ENCODE peak calls at places on chromosomes 2 and 18, in six cellular contexts. F, H, R, S, N and V are unnamed samples.

GRCh38 chr18:69388222-69388621 is 12.5 kb upstream of the DOK6 start:
- DNase-seq in F (no peak), H (no peak), R (no peak), S (no peak), N (no peak), V (no peak)

GRCh38 chr2:1769703-1770422 is 25.5 kb upstream of the PXDN start:
- DNase-seq in F (peak), H (peak), R (peak), S (no peak), N (peak), V (peak)

GRCh38 chr2:173580869-173581268 is 226.2 kb downstream of the CDCA7 start:
- DNase-seq in F (no peak), H (no peak), R (no peak), S (no peak), N (no peak), V (no peak)

GRCh38 chr18:47150029-47150823 is at the start of gene HDHD2:
- DNase-seq in F (peak), H (peak), R (peak), S (no peak), N (peak), V (peak)

GRCh38 chr2:161223139-161223732 is 63.0 kb downstream of the TANK start:
- DNase-seq in F (peak), H (peak), R (peak), S (no peak), N (peak), V (no peak)

GRCh38 chr18:59988098-59988706 is 88.4 kb downstream of the PMAIP1 start:
- DNase-seq in F (peak), H (peak), R (peak), S (no peak), N (peak), V (peak)

GRCh38 chr2:64750001-64750816 is 96.5 kb upstream of the SERTAD2 start:
- DNase-seq in F (peak), H (peak), R (peak), S (no peak), N (no peak), V (peak)

GRCh38 chr2:214699236-214699635 is 110.2 kb downstream of the BARD1 start:
- DNase-seq in F (no peak), H (no peak), R (peak), S (no peak), N (no peak), V (no peak)

GRCh38 chr2:70523996-70524965 is 29.3 kb downstream of the TGFA start:
- DNase-seq in F (peak), H (no peak), R (peak), S (no peak), N (peak), V (no peak)

GRCh38 chr2:23611839-23612238 is 226.9 kb downstream of the KLHL29 start:
- DNase-seq in F (no peak), H (no peak), R (no peak), S (no peak), N (no peak), V (no peak)

GRCh38 chr2:56229397-56230060 is 45.7 kb downstream of the CCDC85A start:
- DNase-seq in F (no peak), H (no peak), R (no peak), S (no peak), N (no peak), V (no peak)

GRCh38 chr2:108594982-108595464 is 60.8 kb downstream of the LIMS1 start:
- DNase-seq in F (peak), H (peak), R (peak), S (no peak), N (peak), V (no peak)

GRCh38 chr2:227817940-227818568 is 4.4 kb downstream of the CCL20 start:
- DNase-seq in F (peak), H (no peak), R (peak), S (peak), N (peak), V (no peak)

GRCh38 chr2:195657634-195658540 is 861 bp downstream of the SLC39A10 start:
- DNase-seq in F (peak), H (peak), R (peak), S (no peak), N (peak), V (peak)

GRCh38 chr2:191878576-191879298 is 31.8 kb upstream of the CAVIN2 start:
- DNase-seq in F (peak), H (no peak), R (peak), S (no peak), N (no peak), V (no peak)

GRCh38 chr2:6946722-6947121 is 29.5 kb downstream of the RNF144A start:
- DNase-seq in F (peak), H (no peak), R (peak), S (no peak), N (no peak), V (no peak)

GRCh38 chr2:187985923-187986322 is 305.8 kb upstream of the GULP1 start:
- DNase-seq in F (no peak), H (no peak), R (peak), S (no peak), N (no peak), V (no peak)

GRCh38 chr18:22544626-22545025 is 126.9 kb upstream of the CTAGE1 start:
- DNase-seq in F (no peak), H (no peak), R (no peak), S (no peak), N (no peak), V (no peak)

GRCh38 chr2:40218679-40219078 is 233.2 kb downstream of the SLC8A1 start:
- DNase-seq in F (no peak), H (no peak), R (no peak), S (no peak), N (no peak), V (no peak)

GRCh38 chr2:195658541-195658890 is 1.5 kb downstream of the SLC39A10 start:
- DNase-seq in F (peak), H (no peak), R (peak), S (no peak), N (peak), V (no peak)

GRCh38 chr2:28993211-28993960 is 12.3 kb downstream of the TOGARAM2 start:
- DNase-seq in F (peak), H (no peak), R (no peak), S (no peak), N (no peak), V (no peak)

GRCh38 chr2:38706846-38707345 is 41.0 kb downstream of the GALM start:
- DNase-seq in F (no peak), H (no peak), R (no peak), S (no peak), N (no peak), V (no peak)

GRCh38 chr2:154439156-154439555 is 259.3 kb upstream of the KCNJ3 start:
- DNase-seq in F (no peak), H (no peak), R (no peak), S (no peak), N (peak), V (no peak)

GRCh38 chr2:168801961-168802824 is at the start of gene NOSTRIN:
- DNase-seq in F (peak), H (peak), R (peak), S (no peak), N (peak), V (no peak)

GRCh38 chr2:189177441-189177840 is 2.1 kb downstream of the COL5A2 start:
- DNase-seq in F (no peak), H (no peak), R (no peak), S (no peak), N (no peak), V (no peak)

GRCh38 chr2:69774984-69775982 is 33.3 kb downstream of the ANXA4 start:
- DNase-seq in F (no peak), H (no peak), R (no peak), S (no peak), N (no peak), V (no peak)

GRCh38 chr2:66364495-66364992 is 70.4 kb upstream of the MEIS1 start:
- DNase-seq in F (no peak), H (no peak), R (peak), S (no peak), N (no peak), V (no peak)
- TF ChIP-seq BHLHE40 in F (no peak), H (no peak), R (no peak), S (no peak), N (no peak), V (no peak)

GRCh38 chr2:72145658-72146329 is 1.9 kb downstream of the CYP26B1 start:
- DNase-seq in F (no peak), H (no peak), R (no peak), S (no peak), N (no peak), V (no peak)

GRCh38 chr2:72144412-72144745 is 3.3 kb downstream of the CYP26B1 start:
- DNase-seq in F (no peak), H (no peak), R (no peak), S (no peak), N (no peak), V (no peak)

GRCh38 chr2:72146357-72147302 is 1.0 kb downstream of the CYP26B1 start:
- DNase-seq in F (no peak), H (no peak), R (no peak), S (no peak), N (no peak), V (no peak)

GRCh38 chr2:72143441-72144356 is 4.0 kb downstream of the CYP26B1 start:
- DNase-seq in F (no peak), H (no peak), R (no peak), S (no peak), N (no peak), V (no peak)

GRCh38 chr2:72144746-72145657 is 2.7 kb downstream of the CYP26B1 start:
- DNase-seq in F (peak), H (no peak), R (no peak), S (no peak), N (peak), V (peak)
- TF ChIP-seq BHLHE40 in F (no peak), H (no peak), R (no peak), S (no peak), N (no peak), V (no peak)

DNA sequence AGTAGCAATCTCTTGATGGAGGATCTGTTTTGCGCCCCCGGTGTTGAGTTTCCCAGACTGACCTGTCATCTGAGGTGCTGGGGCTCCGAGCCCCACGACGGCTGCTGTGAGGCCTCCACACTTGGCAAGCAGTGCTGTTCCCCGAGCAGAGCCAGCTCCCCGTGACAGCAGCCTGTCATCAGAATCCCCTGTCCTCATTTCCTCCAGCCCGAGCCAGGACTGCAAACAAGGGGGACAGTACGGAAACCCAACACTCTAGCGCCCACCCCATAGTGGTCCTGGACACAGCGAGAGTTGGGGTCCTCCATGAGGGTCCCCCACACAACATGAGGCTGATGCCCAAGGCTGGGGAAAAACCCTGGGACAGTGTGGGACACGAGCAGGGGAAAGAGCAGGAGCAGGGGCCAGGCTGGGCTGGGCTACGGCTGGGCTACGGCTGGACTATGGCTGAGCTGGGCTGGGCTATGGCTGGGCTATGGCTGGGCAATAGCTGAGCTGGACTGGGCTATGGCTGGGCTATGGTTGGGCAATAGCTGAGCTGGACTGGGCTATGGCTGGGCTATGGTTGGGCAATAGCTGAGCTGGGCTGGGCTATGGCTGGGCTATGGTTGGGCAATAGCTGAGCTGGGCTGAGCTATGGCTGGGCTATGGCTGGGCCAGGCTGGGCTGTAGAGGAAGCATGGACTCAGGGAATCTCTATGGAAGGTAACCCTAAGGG is 1.5 kb upstream of the KLHL30 start:
- DNase-seq in F (peak), H (no peak), R (peak), S (no peak), N (peak), V (no peak)
- TF ChIP-seq BHLHE40 in F (no peak), H (no peak), R (no peak), S (no peak), N (no peak), V (no peak)

GRCh38 chr2:95379616-95379925 is 22.9 kb upstream of the FAHD2A start:
- DNase-seq in F (no peak), H (peak), R (no peak), S (no peak), N (no peak), V (no peak)
- TF ChIP-seq BHLHE40 in F (no peak), H (no peak), R (no peak), S (no peak), N (no peak), V (no peak)

DNA sequence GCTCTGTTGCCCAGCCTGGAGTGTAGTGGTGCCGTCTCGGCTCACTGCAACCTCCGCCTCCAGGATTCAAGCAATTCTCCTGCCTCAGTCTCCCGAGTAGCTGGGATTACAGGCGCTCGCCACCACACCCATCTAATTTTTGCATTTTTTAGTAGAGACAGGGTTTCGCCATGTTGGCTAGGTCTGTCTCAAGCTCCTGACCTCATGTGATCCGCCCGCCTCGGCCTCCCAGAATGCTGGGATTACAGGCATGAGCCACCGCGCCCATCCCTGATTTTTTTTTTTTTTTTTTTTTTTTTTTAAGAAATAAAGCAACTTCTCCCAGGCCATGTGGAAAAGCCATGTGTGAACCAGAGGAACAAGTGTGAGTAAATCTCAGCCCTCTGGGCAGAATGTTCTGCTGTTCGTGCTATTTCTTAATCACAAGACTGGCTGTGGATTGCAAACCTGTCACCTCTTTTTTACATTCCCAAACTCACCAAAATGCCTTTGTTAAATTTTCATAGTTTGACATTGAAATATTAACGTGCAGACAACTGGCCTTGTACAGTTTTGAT is 6.4 kb upstream of the SH3BP4 start:
- DNase-seq in F (no peak), H (no peak), R (no peak), S (no peak), N (no peak), V (no peak)
- TF ChIP-seq BHLHE40 in F (no peak), H (no peak), R (no peak), S (no peak), N (no peak), V (no peak)